ENCODE peak calls at places on chromosomes 7 and 10, in seven cellular contexts. G is hepatocyte, L is lower lobe of right lung, W is T-helper 17 cell, Y is left lung, R is colonic mucosa, J is SJSA1. S is an unnamed sample.

GRCh38 chr10:33398796-33399195 is 64.3 kb upstream of the NRP1 start:
- DNase-seq in W (no peak), Y (no peak), J (no peak), R (no peak), L (no peak), G (no peak), S (no peak)

GRCh38 chr10:70348228-70348850 is 34.1 kb downstream of the LRRC20 start:
- DNase-seq in R (peak; percentile 34), Y (no peak), L (no peak), W (no peak), G (peak; percentile 42), J (peak; percentile 31), S (no peak)

GRCh38 chr10:91009121-91009520 is 88.2 kb upstream of the ANKRD1 start:
- DNase-seq in Y (no peak), R (no peak), L (no peak), J (no peak), G (no peak), W (no peak), S (no peak)

GRCh38 chr10:13761490-13762091 is 174.8 kb downstream of the PRPF18 start:
- DNase-seq in J (no peak), R (no peak), G (no peak), L (no peak), W (no peak), Y (no peak), S (no peak)

GRCh38 chr10:114755537-114755936 is 66.0 kb upstream of the FHIP2A start:
- DNase-seq in J (no peak), R (no peak), G (no peak), W (no peak), L (no peak), Y (no peak), S (no peak)

GRCh38 chr7:105003275-105003674 is 10.7 kb upstream of the KMT2E start:
- DNase-seq in R (no peak), G (peak; percentile 63), Y (peak; percentile 46), J (peak; percentile 42), W (no peak), L (no peak), S (no peak)

GRCh38 chr7:121872831-121873764 is at the start of gene PTPRZ1:
- DNase-seq in L (peak; percentile 36), R (peak; percentile 21), Y (peak; percentile 34), W (no peak), J (peak; percentile 20), G (peak; percentile 69), S (no peak)

GRCh38 chr10:15620304-15620703 is 99.4 kb downstream of the ITGA8 start:
- DNase-seq in Y (no peak), L (no peak), G (no peak), W (no peak), J (no peak), R (no peak), S (no peak)

GRCh38 chr10:74174533-74174932 is 23.5 kb downstream of the ADK start:
- DNase-seq in J (no peak), L (no peak), G (peak; percentile 50), Y (no peak), W (no peak), R (no peak), S (no peak)

GRCh38 chr7:128829391-128830166 is 627 bp upstream of the FLNC start:
- DNase-seq in Y (no peak), J (peak; percentile 70), W (no peak), R (no peak), L (no peak), G (peak; percentile 63), S (no peak)

GRCh38 chr7:25860882-25861228 is 291.1 kb upstream of the NFE2L3 start:
- DNase-seq in L (no peak), J (no peak), R (no peak), W (no peak), Y (no peak), G (no peak), S (no peak)

GRCh38 chr10:45224219-45224841 is 91.1 kb downstream of the OR13A1 start:
- DNase-seq in R (peak; percentile 40), J (no peak), W (no peak), L (peak; percentile 46), G (no peak), Y (no peak), S (no peak)

GRCh38 chr7:45359781-45360180 is 202.2 kb downstream of the RAMP3 start:
- DNase-seq in R (no peak), Y (no peak), J (no peak), W (no peak), G (no peak), L (no peak), S (no peak)

DNA sequence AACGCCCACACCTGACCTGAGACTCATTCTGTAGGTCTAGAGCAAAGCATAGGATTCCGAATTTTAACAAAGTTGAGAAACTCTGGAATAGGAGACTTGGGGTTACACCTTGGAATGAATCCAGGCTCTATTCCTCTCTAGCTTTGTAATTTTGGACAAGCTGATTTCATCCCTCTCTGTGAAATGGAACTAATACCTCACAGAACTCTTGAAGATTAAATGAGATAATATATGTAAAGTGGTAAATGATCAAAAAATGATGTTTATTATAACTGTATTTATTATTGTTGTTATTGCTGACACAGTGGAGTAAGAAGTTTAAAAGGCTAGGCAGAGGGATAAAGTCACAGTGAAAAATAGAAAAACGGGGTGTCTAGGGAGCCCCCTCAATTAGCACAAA is 32.3 kb downstream of the CASP7 start:
- DNase-seq in Y (no peak), W (no peak), R (no peak), L (no peak), J (no peak), G (no peak), S (no peak)
- H3K9me3 ChIP-seq in Y (no peaks in the 10 kb centered on the region), W (no peaks in the 10 kb centered on the region), R (no peaks in the 10 kb centered on the region), L (no peaks in the 10 kb centered on the region), J (no peaks in the 10 kb centered on the region), G (no peaks in the 10 kb centered on the region), S (no peaks in the 10 kb centered on the region)

DNA sequence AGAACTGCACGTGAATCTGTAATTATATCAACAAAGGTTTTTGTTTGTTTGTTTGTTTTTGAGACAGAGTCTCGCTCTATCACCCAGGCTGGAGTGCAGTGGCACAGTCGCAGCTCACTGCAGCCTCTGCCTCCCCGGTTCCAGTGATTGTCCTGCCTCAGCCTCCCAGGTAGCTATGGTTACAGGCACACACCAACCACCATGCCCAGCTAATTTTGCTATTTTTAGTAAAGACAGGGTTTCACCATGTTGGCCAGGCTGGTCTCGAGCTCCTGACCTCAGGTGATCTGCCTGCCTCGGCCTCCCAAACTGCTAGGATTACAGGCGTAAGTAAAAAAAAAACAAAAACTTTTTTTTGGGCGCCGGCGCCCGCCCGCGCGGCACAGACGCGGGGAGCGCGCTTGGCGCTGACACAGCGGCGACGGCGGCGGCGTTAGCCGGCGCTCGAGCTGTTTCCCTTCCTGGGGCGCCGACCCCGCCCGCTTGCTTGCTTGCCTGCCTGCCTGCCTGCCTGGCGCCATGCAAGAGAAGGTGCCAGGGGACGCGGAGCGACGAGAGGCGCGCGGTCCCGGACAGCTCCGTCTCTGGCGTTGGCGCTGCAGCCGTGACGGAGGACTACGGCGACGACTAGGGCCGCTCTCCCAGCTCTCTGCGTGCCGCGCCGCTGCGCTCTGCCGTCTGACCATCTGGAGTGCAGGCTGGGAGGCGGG is 171.4 kb upstream of the NUPR2 start:
- DNase-seq in R (no peak), G (no peak), W (no peak), Y (peak; percentile 32), J (no peak), L (no peak), S (no peak)
- H3K9me3 ChIP-seq in R (no peaks in the 10 kb centered on the region), G (peaks cover 5% of the 10 kb centered on the region), W (peaks cover 3% of the 10 kb centered on the region), Y (no peaks in the 10 kb centered on the region), J (no peaks in the 10 kb centered on the region), L (no peaks in the 10 kb centered on the region), S (no peaks in the 10 kb centered on the region)

DNA sequence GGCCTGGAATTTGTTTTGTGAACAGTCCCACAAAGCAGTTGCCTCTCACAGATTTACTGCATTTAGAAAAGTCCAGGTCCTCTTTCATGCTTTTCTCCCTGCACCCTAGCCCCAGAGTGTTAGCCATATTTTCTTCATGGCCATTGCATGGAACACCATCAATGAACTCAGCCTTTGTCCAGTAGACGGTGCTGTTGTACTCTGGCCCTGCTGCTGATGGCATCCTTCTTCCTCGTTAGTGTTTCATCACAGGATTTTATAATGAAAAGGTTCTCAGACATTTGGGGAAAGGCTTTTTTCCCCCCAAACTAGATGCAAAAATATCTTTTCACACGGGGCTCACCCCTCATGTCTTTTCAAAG is 93.0 kb upstream of the SLC25A13 start:
- DNase-seq in W (no peak), R (peak; percentile 45), G (peak; percentile 57), L (no peak), J (no peak), Y (no peak), S (no peak)
- H3K9me3 ChIP-seq in W (no peaks in the 10 kb centered on the region), R (no peaks in the 10 kb centered on the region), G (no peaks in the 10 kb centered on the region), L (no peaks in the 10 kb centered on the region), J (no peaks in the 10 kb centered on the region), Y (no peaks in the 10 kb centered on the region), S (no peaks in the 10 kb centered on the region)

GRCh38 chr7:57210212-57210611 is 78.0 kb upstream of the ZNF479 start:
- DNase-seq in L (peak; percentile 2), W (no peak), Y (peak; percentile 4), J (no peak), R (no peak), G (no peak), S (no peak)

GRCh38 chr7:57210871-57211270 is 78.6 kb upstream of the ZNF479 start:
- DNase-seq in W (no peak), G (no peak), L (peak; percentile 14), Y (no peak), J (no peak), R (no peak), S (no peak)

GRCh38 chr7:57204411-57204811 is 72.2 kb upstream of the ZNF479 start:
- DNase-seq in Y (no peak), L (peak; percentile 7), G (no peak), J (no peak), W (no peak), R (no peak), S (no peak)

GRCh38 chr7:57205000-57205399 is 72.8 kb upstream of the ZNF479 start:
- DNase-seq in R (no peak), J (no peak), W (no peak), Y (no peak), L (peak; percentile 14), G (no peak), S (no peak)

GRCh38 chr7:57207836-57208235 is 75.6 kb upstream of the ZNF479 start:
- DNase-seq in Y (no peak), R (no peak), W (no peak), L (peak; percentile 4), G (no peak), J (no peak), S (no peak)
- H3K9me3 ChIP-seq in Y (no peaks in the 10 kb centered on the region), R (no peaks in the 10 kb centered on the region), W (no peaks in the 10 kb centered on the region), L (peaks cover 13% of the 10 kb centered on the region), G (no peaks in the 10 kb centered on the region), J (peaks cover 3% of the 10 kb centered on the region), S (peaks cover 30% of the 10 kb centered on the region)

GRCh38 chr7:64613653-64614052 is 50.8 kb upstream of the ZNF680 start:
- DNase-seq in L (no peak), Y (no peak), R (no peak), J (no peak), G (no peak), W (no peak), S (no peak)
- H3K9me3 ChIP-seq in L (no peaks in the 10 kb centered on the region), Y (no peaks in the 10 kb centered on the region), R (no peaks in the 10 kb centered on the region), J (peaks cover 20% of the 10 kb centered on the region), G (no peaks in the 10 kb centered on the region), W (no peaks in the 10 kb centered on the region), S (no peaks in the 10 kb centered on the region)

DNA sequence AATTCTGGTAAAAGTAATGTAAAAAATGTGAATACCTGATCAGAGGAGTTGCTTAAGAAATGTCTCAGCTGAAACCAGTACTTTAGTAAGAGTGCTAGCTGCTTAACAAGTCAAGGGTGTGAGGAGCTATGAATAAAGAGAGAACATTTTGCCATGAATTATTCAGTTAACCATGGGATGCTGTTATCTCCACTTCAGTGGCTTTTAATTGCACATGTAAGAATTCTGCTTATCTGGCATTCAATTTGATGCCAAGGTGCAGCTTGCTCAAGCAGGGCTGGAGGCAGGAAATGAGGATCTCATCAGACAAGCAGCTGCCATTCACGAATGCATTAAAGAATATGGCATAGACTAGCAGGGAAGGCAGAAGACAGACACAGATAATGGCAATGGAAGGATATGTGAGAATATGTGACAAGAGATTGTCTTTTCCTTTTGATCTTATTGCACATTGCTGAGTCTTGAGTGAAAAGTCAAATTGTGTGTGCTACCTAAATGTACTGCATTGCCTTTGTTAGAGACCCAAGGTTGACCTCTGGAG is 697.8 kb downstream of the NRG3 start:
- DNase-seq in L (no peak), R (no peak), G (no peak), W (no peak), Y (no peak), J (no peak), S (no peak)
- H3K9me3 ChIP-seq in L (no peaks in the 10 kb centered on the region), R (no peaks in the 10 kb centered on the region), G (no peaks in the 10 kb centered on the region), W (no peaks in the 10 kb centered on the region), Y (no peaks in the 10 kb centered on the region), J (no peaks in the 10 kb centered on the region), S (no peaks in the 10 kb centered on the region)

S was measured in suprapubic skin.